ENCODE peak calls at places on chromosomes 4 and X, in four cellular contexts. One of them, this sample, is unnamed.

GRCh38 chr4:126611900-126612299 is 1020.9 kb upstream of the INTU start:
- DNase-seq in IMR-90: peak; percentile 38
- DNase-seq in HepG2: no peak
- DNase-seq in A549: no peak
- DNase-seq in this sample: no peak

GRCh38 chrX:103608305-103608963 is 671 bp downstream of the TCEAL3 start:
- DNase-seq in IMR-90: no peak
- DNase-seq in A549: no peak
- DNase-seq in HepG2: no peak
- DNase-seq in this sample: no peak

GRCh38 chr4:150209140-150209829 is 131.0 kb downstream of the DCLK2 start:
- DNase-seq in IMR-90: peak; percentile 71
- DNase-seq in A549: peak; percentile 52
- DNase-seq in HepG2: peak; percentile 41
- DNase-seq in this sample: peak; percentile 59

GRCh38 chrX:107542500-107542899 is 85.8 kb upstream of the PRPS1 start:
- DNase-seq in A549: no peak
- DNase-seq in HepG2: peak; percentile 34
- DNase-seq in IMR-90: peak; percentile 34
- DNase-seq in this sample: no peak

GRCh38 chrX:16196829-16197228 is 29.5 kb downstream of the MAGEB17 start:
- DNase-seq in HepG2: no peak
- DNase-seq in A549: no peak
- DNase-seq in IMR-90: no peak
- DNase-seq in this sample: peak; percentile 4

GRCh38 chrX:9566150-9566621 is 101.3 kb downstream of the TBL1X start:
- DNase-seq in A549: peak; percentile 41
- DNase-seq in IMR-90: peak; percentile 91
- DNase-seq in HepG2: peak; percentile 65
- DNase-seq in this sample: peak; percentile 8

GRCh38 chrX:153819398-153820083 is 10.8 kb downstream of the PDZD4 start:
- DNase-seq in IMR-90: no peak
- DNase-seq in HepG2: no peak
- DNase-seq in A549: no peak
- DNase-seq in this sample: no peak

GRCh38 chrX:38805294-38806053 is 4.2 kb downstream of the MID1IP1 start:
- DNase-seq in A549: peak; percentile 21
- DNase-seq in HepG2: peak; percentile 56
- DNase-seq in IMR-90: peak; percentile 75
- DNase-seq in this sample: peak; percentile 26

GRCh38 chr4:5631352-5632042 is 76.9 kb downstream of the EVC2 start:
- DNase-seq in HepG2: no peak
- DNase-seq in IMR-90: no peak
- DNase-seq in A549: no peak
- DNase-seq in this sample: no peak

GRCh38 chr4:163139048-163139447 is 27.6 kb downstream of the NAF1 start:
- DNase-seq in HepG2: no peak
- DNase-seq in A549: no peak
- DNase-seq in IMR-90: no peak
- DNase-seq in this sample: no peak
- TF ChIP-seq MAZ in HepG2: no peak
- TF ChIP-seq MAZ in A549: no peak
- TF ChIP-seq MAZ in IMR-90: no peak
- TF ChIP-seq MAZ in this sample: no peak

GRCh38 chr4:127687580-127687979 is 42.6 kb upstream of the SLC25A31 start:
- DNase-seq in A549: no peak
- DNase-seq in HepG2: no peak
- DNase-seq in IMR-90: no peak
- DNase-seq in this sample: no peak

GRCh38 chr4:127685292-127685691 is 44.9 kb upstream of the SLC25A31 start:
- DNase-seq in IMR-90: peak; percentile 73
- DNase-seq in HepG2: peak; percentile 15
- DNase-seq in A549: no peak
- DNase-seq in this sample: no peak

DNA sequence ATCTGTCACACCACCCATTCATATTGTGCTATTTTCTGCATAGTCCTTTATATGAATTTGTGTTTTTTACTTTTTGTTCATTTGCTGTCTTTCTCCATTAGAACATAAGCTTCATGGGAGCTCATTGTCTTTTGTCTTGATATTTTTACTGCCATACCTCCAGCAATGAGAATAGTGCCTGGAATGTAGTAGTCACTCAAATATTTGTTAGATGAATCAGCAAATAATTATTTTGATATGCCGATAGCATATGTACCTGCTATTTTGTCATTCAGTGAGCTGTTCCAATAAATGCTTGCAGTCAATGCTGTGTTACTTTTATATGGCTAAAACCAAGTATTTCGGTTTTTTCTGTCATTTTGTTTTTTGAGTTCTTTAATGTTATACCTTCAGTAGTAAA is 43.5 kb upstream of the SLC25A31 start:
- DNase-seq in IMR-90: peak; percentile 33
- DNase-seq in A549: no peak
- DNase-seq in HepG2: no peak
- DNase-seq in this sample: no peak
- TF ChIP-seq MAZ in IMR-90: no peak
- TF ChIP-seq MAZ in A549: no peak
- TF ChIP-seq MAZ in HepG2: no peak
- TF ChIP-seq MAZ in this sample: no peak

GRCh38 chrX:150074175-150074574 is 135.9 kb upstream of the EOLA2 start:
- DNase-seq in HepG2: no peak
- DNase-seq in IMR-90: peak; percentile 40
- DNase-seq in A549: no peak
- DNase-seq in this sample: no peak
- TF ChIP-seq MAZ in HepG2: no peak
- TF ChIP-seq MAZ in IMR-90: no peak
- TF ChIP-seq MAZ in A549: no peak
- TF ChIP-seq MAZ in this sample: no peak

DNA sequence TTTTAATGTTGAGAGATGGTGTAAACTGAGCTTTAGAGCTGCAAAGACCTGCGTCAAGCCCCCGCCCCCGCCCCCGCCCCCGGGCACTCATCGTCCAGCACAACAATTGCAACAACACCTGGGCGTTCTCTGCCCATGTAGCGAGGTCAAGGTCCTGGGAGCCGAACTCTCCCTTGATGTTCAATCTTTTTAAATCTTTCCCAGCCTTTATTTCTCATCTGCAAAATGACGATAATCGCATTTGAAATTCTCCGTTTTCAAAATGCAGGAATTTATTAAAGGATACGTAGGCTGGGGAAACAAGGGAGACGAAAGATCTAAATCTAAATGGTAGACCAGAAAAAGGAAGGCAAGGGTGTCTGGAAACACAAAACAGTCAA is 648 bp upstream of the MSMO1 start:
- DNase-seq in HepG2: peak; percentile 57
- DNase-seq in IMR-90: peak; percentile 9
- DNase-seq in A549: peak; percentile 14
- DNase-seq in this sample: peak; percentile 30
- TF ChIP-seq MAZ in HepG2: no peak
- TF ChIP-seq MAZ in IMR-90: no peak
- TF ChIP-seq MAZ in A549: no peak
- TF ChIP-seq MAZ in this sample: no peak

DNA sequence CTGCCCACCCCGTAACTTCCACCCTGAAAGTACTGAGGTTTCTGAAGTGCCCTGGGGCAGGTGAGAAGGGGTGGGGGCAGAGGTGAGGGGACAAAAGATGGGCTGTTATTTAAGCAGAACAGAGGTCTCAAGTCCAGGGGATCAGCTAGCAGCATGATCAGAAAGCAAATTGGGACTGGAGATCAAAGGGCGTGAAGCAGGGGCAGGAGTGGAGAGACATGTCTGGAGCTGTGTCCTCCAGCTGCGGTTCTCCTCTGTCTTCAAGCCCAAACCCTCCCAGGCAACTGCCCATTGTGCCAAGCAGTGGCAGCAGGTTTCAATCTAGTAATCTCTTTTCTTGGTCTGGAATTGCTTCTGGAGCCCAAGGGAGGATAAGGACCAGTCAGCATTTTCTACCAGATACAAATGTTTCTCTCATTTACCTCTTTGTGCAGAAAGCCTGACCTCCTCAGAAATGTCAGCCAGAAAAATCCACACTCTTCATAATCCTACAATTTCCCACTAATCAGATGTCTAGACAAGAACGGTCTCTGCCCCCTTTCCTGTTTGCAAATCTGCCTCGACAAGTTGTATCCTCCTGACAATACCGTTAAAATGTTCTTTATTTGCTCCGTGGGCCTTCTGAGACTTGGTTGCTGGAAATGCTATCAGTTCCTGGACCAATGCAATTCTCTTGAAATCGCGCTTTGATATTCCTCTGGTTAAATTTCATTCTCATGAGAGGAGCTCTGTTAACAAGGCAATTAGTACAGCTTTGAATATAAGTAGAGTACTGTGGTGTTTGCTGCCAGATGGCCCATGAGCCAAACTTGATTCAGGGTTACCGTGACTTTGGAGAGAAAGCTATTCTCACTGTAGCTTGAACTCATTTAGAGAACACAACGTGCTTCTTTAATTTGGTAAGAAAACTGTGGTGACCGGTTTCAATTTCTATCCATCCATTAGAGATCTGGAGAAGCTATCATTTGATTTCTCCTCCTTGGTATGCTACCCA is 23.1 kb upstream of the RASL11B start:
- DNase-seq in HepG2: peak; percentile 8
- DNase-seq in A549: no peak
- DNase-seq in IMR-90: no peak
- DNase-seq in this sample: no peak
- TF ChIP-seq MAZ in HepG2: no peak
- TF ChIP-seq MAZ in A549: no peak
- TF ChIP-seq MAZ in IMR-90: no peak
- TF ChIP-seq MAZ in this sample: no peak

This sample was measured in K562.